ENCODE peak calls at places on chromosomes 2 and 18, in four cellular contexts. N is heart right ventricle, J is neural progenitor cell, O is neural crest cell. X is an unnamed sample.

GRCh38 chr2:84427235-84428138 is 31.6 kb downstream of the SUCLG1 start:
- DNase-seq in N (no peak), J (no peak), O (no peak), X (no peak)

GRCh38 chr18:5167827-5168226 is 29.2 kb downstream of the AKAIN1 start:
- DNase-seq in N (no peak), J (no peak), O (no peak), X (no peak)

GRCh38 chr2:16264931-16265540 is 324.7 kb downstream of the MYCN start:
- DNase-seq in N (no peak), J (no peak), O (no peak), X (no peak)

GRCh38 chr18:61335737-61336555 is 2.7 kb downstream of the CDH20 start:
- DNase-seq in N (no peak), J (no peak), O (no peak), X (no peak)

GRCh38 chr2:189082576-189082975 is 97.0 kb downstream of the COL5A2 start:
- DNase-seq in N (no peak), J (no peak), O (no peak), X (no peak)

GRCh38 chr2:234001380-234001993 is 49.0 kb upstream of the SPP2 start:
- DNase-seq in N (no peak), J (no peak), O (no peak), X (no peak)

GRCh38 chr2:241064008-241064801 is 37.9 kb downstream of the MTERF4 start:
- DNase-seq in N (peak), J (no peak), O (no peak), X (no peak)

GRCh38 chr2:73532381-73532780 is 109.8 kb downstream of the NAT8 start:
- DNase-seq in N (no peak), J (no peak), O (no peak), X (no peak)

GRCh38 chr2:216082805-216083204 is 1.1 kb downstream of the TMEM169 start:
- DNase-seq in N (no peak), J (peak), O (no peak), X (peak)

GRCh38 chr2:169091256-169091655 is 21.9 kb downstream of the DHRS9 start:
- DNase-seq in N (no peak), J (no peak), O (no peak), X (no peak)

GRCh38 chr2:179261161-179261825 is 3.3 kb downstream of the SESTD1 start:
- DNase-seq in N (no peak), J (no peak), O (no peak), X (no peak)

GRCh38 chr2:120204022-120204405 is 19.2 kb downstream of the TMEM185B start:
- DNase-seq in N (no peak), J (no peak), O (no peak), X (no peak)

GRCh38 chr2:48313036-48313877 is 216.7 kb upstream of the STON1 start:
- DNase-seq in N (no peak), J (no peak), O (no peak), X (no peak)

GRCh38 chr2:203909192-203909945 is 27.2 kb upstream of the ICOS start:
- DNase-seq in N (no peak), J (peak), O (peak), X (peak)

GRCh38 chr18:22503803-22504202 is 86.1 kb upstream of the CTAGE1 start:
- DNase-seq in N (peak), J (no peak), O (no peak), X (no peak)

GRCh38 chr2:240322231-240322955 is 113.1 kb upstream of the GPC1 start:
- DNase-seq in N (no peak), J (no peak), O (no peak), X (no peak)

GRCh38 chr2:79235135-79235534 is 75.6 kb upstream of the REG3A start:
- DNase-seq in N (no peak), J (peak), O (no peak), X (no peak)

GRCh38 chr18:53639696-53640095 is 584.8 kb downstream of the MBD2 start:
- DNase-seq in N (peak), J (no peak), O (no peak), X (no peak)

GRCh38 chr2:207716061-207716460 is 4.6 kb downstream of the CCNYL1 start:
- DNase-seq in N (no peak), J (no peak), O (no peak), X (no peak)

GRCh38 chr2:147108553-147108952 is 736.3 kb upstream of the ACVR2A start:
- DNase-seq in N (no peak), J (no peak), O (no peak), X (no peak)

GRCh38 chr2:205673312-205673711 is 9.0 kb upstream of the NRP2 start:
- DNase-seq in N (no peak), J (no peak), O (no peak), X (no peak)

GRCh38 chr2:28639836-28640235 is 111.8 kb upstream of the PPP1CB start:
- DNase-seq in N (no peak), J (no peak), O (no peak), X (no peak)

GRCh38 chr2:225177098-225177497 is 134.8 kb upstream of the DOCK10 start:
- DNase-seq in N (no peak), J (no peak), O (no peak), X (no peak)

GRCh38 chr2:178109813-178110212 is 2.4 kb upstream of the RBM45 start:
- DNase-seq in N (no peak), J (peak), O (no peak), X (no peak)

GRCh38 chr2:67465623-67466022 is 68.5 kb downstream of the ETAA1 start:
- DNase-seq in N (no peak), J (no peak), O (no peak), X (no peak)

GRCh38 chr2:178194600-178195389 is 483 bp downstream of the OSBPL6 start:
- DNase-seq in N (peak), J (peak), O (peak), X (peak)

GRCh38 chr18:69935319-69936190 is 12.1 kb downstream of the CD226 start:
- DNase-seq in N (no peak), J (peak), O (no peak), X (no peak)

GRCh38 chr2:148565272-148565894 is 79.2 kb upstream of the EPC2 start:
- DNase-seq in N (no peak), J (peak), O (no peak), X (no peak)

GRCh38 chr2:188512456-188512855 is 220.8 kb downstream of the GULP1 start:
- DNase-seq in N (no peak), J (peak), O (no peak), X (no peak)

GRCh38 chr2:175567435-175568061 is 386.0 kb upstream of the ATP5MC3 start:
- DNase-seq in N (no peak), J (no peak), O (no peak), X (no peak)

GRCh38 chr2:219718066-219718465 is 90.6 kb downstream of the SLC4A3 start:
- DNase-seq in N (no peak), J (no peak), O (no peak), X (no peak)

GRCh38 chr2:206208900-206209299 is 49.2 kb downstream of the EEF1B2 start:
- DNase-seq in N (no peak), J (no peak), O (no peak), X (no peak)

GRCh38 chr2:103860016-103860415 is 993.9 kb upstream of the POU3F3 start:
- DNase-seq in N (no peak), J (no peak), O (no peak), X (no peak)

GRCh38 chr18:48662021-48662661 is 123.3 kb downstream of the CTIF start:
- DNase-seq in N (no peak), J (peak), O (no peak), X (no peak)

GRCh38 chr2:237132799-237133198 is 47.1 kb downstream of the COPS8 start:
- DNase-seq in N (no peak), J (peak), O (no peak), X (no peak)
- TF ChIP-seq CTCF in N (no peak), J (peak), O (peak), X (peak)

DNA sequence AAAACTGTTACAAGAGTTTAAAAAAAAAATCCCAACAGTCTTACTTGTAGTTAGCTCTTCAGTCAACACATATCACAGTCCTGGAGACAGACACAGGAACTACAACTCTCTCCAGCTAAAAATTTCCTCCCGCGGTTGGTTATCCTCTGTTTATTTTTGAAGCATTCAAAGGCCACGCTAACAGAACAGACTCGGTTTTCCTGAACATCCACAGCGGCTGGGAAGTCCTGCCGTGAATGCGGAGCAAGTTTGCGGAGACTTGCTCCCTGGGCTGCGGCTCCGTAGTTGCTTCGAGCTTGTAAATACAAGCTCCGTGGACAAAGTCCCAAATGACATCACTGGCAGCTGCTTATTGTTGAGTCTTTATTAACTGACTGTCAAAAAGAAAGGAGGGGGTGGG is at the start of gene NCKAP5:
- DNase-seq in N (peak), J (peak), O (peak), X (no peak)
- TF ChIP-seq CTCF in N (no peak), J (no peak), O (peak), X (no peak)

GRCh38 chr2:230985519-230986231 is 10.2 kb upstream of the SPATA3 start:
- DNase-seq in N (no peak), J (no peak), O (no peak), X (no peak)
- TF ChIP-seq CTCF in N (no peak), J (no peak), O (no peak), X (no peak)

GRCh38 chr18:21313576-21313975 is 71.5 kb downstream of the GREB1L start:
- DNase-seq in N (no peak), J (no peak), O (no peak), X (no peak)
- TF ChIP-seq CTCF in N (no peak), J (no peak), O (no peak), X (no peak)

GRCh38 chr18:9721893-9722515 is 13.9 kb downstream of the RAB31 start:
- DNase-seq in N (no peak), J (no peak), O (no peak), X (no peak)

GRCh38 chr18:9724797-9725196 is 16.7 kb downstream of the RAB31 start:
- DNase-seq in N (no peak), J (no peak), O (no peak), X (no peak)

GRCh38 chr18:9720327-9720726 is 12.2 kb downstream of the RAB31 start:
- DNase-seq in N (no peak), J (no peak), O (no peak), X (no peak)

GRCh38 chr18:9719421-9719981 is 11.4 kb downstream of the RAB31 start:
- DNase-seq in N (no peak), J (no peak), O (no peak), X (no peak)

DNA sequence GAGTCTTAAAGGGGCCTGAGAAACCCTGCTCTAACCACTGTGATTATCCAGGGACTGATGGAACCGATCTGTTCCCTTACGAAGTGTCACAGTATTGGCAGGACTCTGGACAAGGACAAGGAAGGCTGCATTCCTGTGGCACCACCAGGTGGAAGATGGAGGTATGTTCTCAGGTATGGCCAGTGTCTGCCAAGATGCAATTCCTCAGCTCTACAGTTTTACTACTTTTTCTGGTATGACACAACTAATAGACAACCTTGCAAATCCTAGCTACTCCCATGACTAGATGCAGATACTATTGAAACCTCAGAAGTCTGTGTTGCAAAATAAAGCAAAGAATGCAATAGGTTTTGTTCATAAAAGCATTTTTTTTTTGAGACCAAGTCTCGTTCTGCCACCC is 14.6 kb downstream of the RAB31 start:
- DNase-seq in N (no peak), J (no peak), O (no peak), X (no peak)
- TF ChIP-seq CTCF in N (no peak), J (no peak), O (no peak), X (no peak)

X was measured in nephron progenitor cell.